ENCODE peak calls at places on chromosomes 13 and 19, in ten cellular contexts. M is NCI-H2081; D is KG1; A is esophagus squamous epithelium; Q is stimulated activated CD4-positive, alpha-beta T cell treated with anti-CD3 and anti-CD28 coated beads, Interleukin-4, amount 100 ng/mL, for 1 hour; S is HFF-Myc; C is left ventricle myocardium inferior; F is endothelial cell; N is NT2/D1; T is epithelial cell of esophagus. K is an unnamed sample.

GRCh38 chr13:105410602-105411001 is 1124.9 kb downstream of the EFNB2 start:
- DNase-seq in M (no peak), D (no peak), A (no peak), Q (peak; percentile 23), S (peak; percentile 7), C (peak; percentile 47), F (peak; percentile 78), N (peak; percentile 44), T (peak; percentile 66), K (peak; percentile 12)

GRCh38 chr13:89066868-89067466 is 1395.8 kb downstream of the SLITRK5 start:
- DNase-seq in M (peak; percentile 72), D (peak; percentile 78), A (no peak), Q (no peak), S (no peak), C (no peak), F (peak; percentile 56), N (peak; percentile 60), T (peak; percentile 77), K (peak; percentile 18)

GRCh38 chr13:37201081-37201480 is 95.6 kb upstream of the CSNK1A1L start:
- DNase-seq in M (no peak), D (no peak), A (no peak), Q (no peak), S (no peak), C (no peak), F (no peak), N (no peak), T (no peak), K (no peak)

GRCh38 chr19:30733826-30734550 is 361.8 kb downstream of the ZNF536 start:
- DNase-seq in M (no peak), D (no peak), A (no peak), Q (no peak), S (no peak), C (no peak), F (no peak), N (no peak), T (no peak), K (peak; percentile 81)

GRCh38 chr19:2449019-2449418 is 7.7 kb downstream of the LMNB2 start:
- DNase-seq in M (no peak), D (no peak), A (no peak), Q (no peak), S (no peak), C (no peak), F (no peak), N (no peak), T (no peak), K (no peak)

GRCh38 chr13:25887962-25888655 is 163.7 kb downstream of the SHISA2 start:
- DNase-seq in M (no peak), D (no peak), A (no peak), Q (no peak), S (no peak), C (no peak), F (no peak), N (no peak), T (no peak), K (no peak)

GRCh38 chr19:16002380-16002779 is 53.6 kb downstream of the OR10H4 start:
- DNase-seq in M (no peak), D (no peak), A (no peak), Q (no peak), S (no peak), C (no peak), F (no peak), N (no peak), T (no peak), K (no peak)

GRCh38 chr19:6276447-6276846 is 3.3 kb downstream of the MLLT1 start:
- DNase-seq in M (no peak), D (no peak), A (no peak), Q (no peak), S (no peak), C (peak; percentile 53), F (no peak), N (no peak), T (no peak), K (no peak)

GRCh38 chr13:98769736-98770135 is 17.3 kb upstream of the SLC15A1 start:
- DNase-seq in M (no peak), D (no peak), A (no peak), Q (no peak), S (no peak), C (no peak), F (no peak), N (no peak), T (no peak), K (peak; percentile 74)

GRCh38 chr13:76129305-76130040 is 493.3 kb downstream of the LMO7 start:
- DNase-seq in M (no peak), D (no peak), A (no peak), Q (no peak), S (no peak), C (no peak), F (no peak), N (no peak), T (no peak), K (no peak)

GRCh38 chr19:3119071-3119781 is 16.6 kb upstream of the GNA15 start:
- DNase-seq in M (no peak), D (no peak), A (no peak), Q (no peak), S (no peak), C (no peak), F (no peak), N (no peak), T (no peak), K (no peak)

GRCh38 chr19:4722671-4723464 is 774 bp downstream of the DPP9 start:
- DNase-seq in M (no peak), D (no peak), A (no peak), Q (peak; percentile 8), S (no peak), C (no peak), F (no peak), N (no peak), T (peak; percentile 61), K (peak; percentile 59)

GRCh38 chr13:18978447-18978846 is 203.2 kb downstream of the TUBA3C start:
- DNase-seq in M (no peak), D (no peak), A (no peak), Q (no peak), S (no peak), C (no peak), F (no peak), N (no peak), T (no peak), K (no peak)

GRCh38 chr19:18274303-18274775 is at the start of gene IQCN:
- DNase-seq in M (no peak), D (no peak), A (no peak), Q (no peak), S (no peak), C (no peak), F (no peak), N (no peak), T (peak; percentile 55), K (no peak)

GRCh38 chr19:29806098-29806866 is 5.5 kb upstream of the CCNE1 start:
- DNase-seq in M (peak; percentile 24), D (no peak), A (no peak), Q (no peak), S (no peak), C (peak; percentile 67), F (no peak), N (no peak), T (no peak), K (peak; percentile 88)

GRCh38 chr19:58400916-58401824 is 5.7 kb downstream of the RNF225 start:
- DNase-seq in M (peak; percentile 99), D (peak; percentile 98), A (peak; percentile 98), Q (peak; percentile 99), S (peak; percentile 98), C (peak; percentile 100), F (peak; percentile 98), N (peak; percentile 96), T (peak; percentile 100), K (peak; percentile 99)

GRCh38 chr13:70894258-70894657 is 786.0 kb upstream of the KLHL1 start:
- DNase-seq in M (no peak), D (no peak), A (no peak), Q (no peak), S (no peak), C (no peak), F (no peak), N (no peak), T (no peak), K (no peak)

GRCh38 chr19:33437351-33438015 is 64.0 kb downstream of the CEBPG start:
- DNase-seq in M (no peak), D (no peak), A (no peak), Q (no peak), S (no peak), C (peak; percentile 10), F (no peak), N (no peak), T (no peak), K (no peak)

GRCh38 chr13:107299717-107300116 is 731.8 kb upstream of the ARGLU1 start:
- DNase-seq in M (no peak), D (no peak), A (no peak), Q (no peak), S (no peak), C (no peak), F (no peak), N (no peak), T (peak; percentile 58), K (peak; percentile 31)

GRCh38 chr19:40284251-40284500 is 969 bp downstream of the AKT2 start:
- DNase-seq in M (no peak), D (no peak), A (no peak), Q (no peak), S (no peak), C (no peak), F (no peak), N (no peak), T (no peak), K (no peak)

GRCh38 chr13:67366533-67366932 is 136.4 kb upstream of the PCDH9 start:
- DNase-seq in M (peak; percentile 14), D (no peak), A (no peak), Q (no peak), S (no peak), C (no peak), F (no peak), N (no peak), T (peak; percentile 40), K (no peak)

GRCh38 chr19:3975144-3975543 is 4.2 kb upstream of the DAPK3 start:
- DNase-seq in M (no peak), D (no peak), A (no peak), Q (no peak), S (no peak), C (no peak), F (no peak), N (no peak), T (no peak), K (no peak)

GRCh38 chr19:46202426-46202825 is 27.1 kb upstream of the IGFL1 start:
- DNase-seq in M (no peak), D (no peak), A (no peak), Q (no peak), S (no peak), C (no peak), F (no peak), N (no peak), T (no peak), K (no peak)

GRCh38 chr19:38371081-38371480 is 3.3 kb upstream of the PSMD8 start:
- DNase-seq in M (no peak), D (no peak), A (no peak), Q (no peak), S (no peak), C (no peak), F (no peak), N (no peak), T (no peak), K (no peak)

K was measured in SJCRH30.